ENCODE peak calls at places on chromosomes 16 and 17, in nine cellular contexts. L, W, R, X, P, Y, I, J and S are unnamed samples.

GRCh38 chr16:82888616-82889015 is 261.8 kb downstream of the CDH13 start:
- DNase-seq in L (no peak), W (no peak), R (no peak), X (peak; percentile 85), P (no peak), Y (no peak), I (no peak), J (no peak), S (peak; percentile 27)

GRCh38 chr16:84487358-84487757 is 17.1 kb downstream of the MEAK7 start:
- DNase-seq in L (peak; percentile 20), W (no peak), R (no peak), X (no peak), P (no peak), Y (no peak), I (no peak), J (no peak), S (no peak)

GRCh38 chr17:56592487-56593072 is 919 bp upstream of the NOG start:
- DNase-seq in L (peak; percentile 87), W (peak; percentile 77), R (peak; percentile 26), X (peak; percentile 18), P (peak; percentile 52), Y (no peak), I (peak; percentile 71), J (peak; percentile 77), S (peak; percentile 78)

GRCh38 chr17:32697728-32698625 is 178.9 kb downstream of the MYO1D start:
- DNase-seq in L (no peak), W (no peak), R (no peak), X (peak; percentile 16), P (no peak), Y (no peak), I (no peak), J (no peak), S (no peak)

GRCh38 chr16:11321662-11322061 is 23.6 kb upstream of the RMI2 start:
- DNase-seq in L (no peak), W (no peak), R (no peak), X (no peak), P (no peak), Y (no peak), I (no peak), J (no peak), S (no peak)

GRCh38 chr16:15739449-15739848 is 89.4 kb downstream of the NDE1 start:
- DNase-seq in L (no peak), W (no peak), R (no peak), X (no peak), P (no peak), Y (no peak), I (no peak), J (no peak), S (no peak)

GRCh38 chr17:76700627-76701470 is 9.9 kb downstream of the MXRA7 start:
- DNase-seq in L (no peak), W (no peak), R (no peak), X (no peak), P (no peak), Y (peak; percentile 44), I (no peak), J (peak; percentile 41), S (peak; percentile 97)

GRCh38 chr17:41140360-41141132 is at the start of gene KRTAP4-6:
- DNase-seq in L (no peak), W (no peak), R (no peak), X (peak; percentile 92), P (no peak), Y (no peak), I (no peak), J (no peak), S (no peak)

GRCh38 chr16:14003119-14003570 is 68.0 kb upstream of the MRTFB start:
- DNase-seq in L (peak; percentile 91), W (no peak), R (no peak), X (peak; percentile 77), P (no peak), Y (no peak), I (no peak), J (peak; percentile 69), S (peak; percentile 64)

GRCh38 chr16:88857728-88858339 is 907 bp downstream of the TRAPPC2L start:
- DNase-seq in L (peak; percentile 93), W (peak; percentile 64), R (peak; percentile 33), X (peak; percentile 70), P (peak; percentile 18), Y (peak; percentile 75), I (peak; percentile 74), J (peak; percentile 72), S (peak; percentile 82)